ENCODE peak calls at places on chromosomes 13 and 19, in six cellular contexts. One of them, this sample, is unnamed.

GRCh38 chr13:26025771-26026170 is 26.0 kb downstream of the SHISA2 start:
- DNase-seq in AG10803: no peak
- DNase-seq in IMR-90: no peak
- DNase-seq in T-cell: no peak
- DNase-seq in stimulated activated CD4-positive, alpha-beta T cell treated with anti-CD3 and anti-CD28 coated beads, Interleukin-4, amount 100 ng/mL, for 1 hour: no peak
- DNase-seq in dermis microvascular lymphatic vessel endothelial cell: no peak
- DNase-seq in this sample: no peak

GRCh38 chr19:47036233-47036651 is 12.2 kb downstream of the TMEM160 start:
- DNase-seq in IMR-90: no peak
- DNase-seq in T-cell: no peak
- DNase-seq in dermis microvascular lymphatic vessel endothelial cell: no peak
- DNase-seq in stimulated activated CD4-positive, alpha-beta T cell treated with anti-CD3 and anti-CD28 coated beads, Interleukin-4, amount 100 ng/mL, for 1 hour: no peak
- DNase-seq in AG10803: peak; percentile 16
- DNase-seq in this sample: no peak

GRCh38 chr13:26228080-26228479 is 6.0 kb upstream of the RNF6 start:
- DNase-seq in dermis microvascular lymphatic vessel endothelial cell: no peak
- DNase-seq in IMR-90: no peak
- DNase-seq in AG10803: no peak
- DNase-seq in stimulated activated CD4-positive, alpha-beta T cell treated with anti-CD3 and anti-CD28 coated beads, Interleukin-4, amount 100 ng/mL, for 1 hour: no peak
- DNase-seq in T-cell: no peak
- DNase-seq in this sample: peak; percentile 31

GRCh38 chr19:58581227-58582141 is 8.3 kb upstream of the MZF1 start:
- DNase-seq in dermis microvascular lymphatic vessel endothelial cell: peak; percentile 73
- DNase-seq in IMR-90: peak; percentile 91
- DNase-seq in AG10803: peak; percentile 92
- DNase-seq in stimulated activated CD4-positive, alpha-beta T cell treated with anti-CD3 and anti-CD28 coated beads, Interleukin-4, amount 100 ng/mL, for 1 hour: peak; percentile 90
- DNase-seq in T-cell: peak; percentile 85
- DNase-seq in this sample: peak; percentile 88

GRCh38 chr19:47503823-47504145 is 11.1 kb downstream of the NAPA start:
- DNase-seq in IMR-90: no peak
- DNase-seq in AG10803: no peak
- DNase-seq in dermis microvascular lymphatic vessel endothelial cell: no peak
- DNase-seq in stimulated activated CD4-positive, alpha-beta T cell treated with anti-CD3 and anti-CD28 coated beads, Interleukin-4, amount 100 ng/mL, for 1 hour: no peak
- DNase-seq in T-cell: no peak
- DNase-seq in this sample: no peak

GRCh38 chr19:18966304-18966703 is 25.3 kb upstream of the HOMER3 start:
- DNase-seq in T-cell: no peak
- DNase-seq in dermis microvascular lymphatic vessel endothelial cell: no peak
- DNase-seq in AG10803: no peak
- DNase-seq in stimulated activated CD4-positive, alpha-beta T cell treated with anti-CD3 and anti-CD28 coated beads, Interleukin-4, amount 100 ng/mL, for 1 hour: no peak
- DNase-seq in IMR-90: no peak
- DNase-seq in this sample: no peak

GRCh38 chr13:66180806-66181205 is 1049.3 kb downstream of the PCDH9 start:
- DNase-seq in stimulated activated CD4-positive, alpha-beta T cell treated with anti-CD3 and anti-CD28 coated beads, Interleukin-4, amount 100 ng/mL, for 1 hour: no peak
- DNase-seq in dermis microvascular lymphatic vessel endothelial cell: no peak
- DNase-seq in AG10803: no peak
- DNase-seq in T-cell: no peak
- DNase-seq in IMR-90: no peak
- DNase-seq in this sample: no peak

GRCh38 chr19:34171539-34171876 is 796 bp upstream of the LSM14A start:
- DNase-seq in IMR-90: peak; percentile 93
- DNase-seq in dermis microvascular lymphatic vessel endothelial cell: no peak
- DNase-seq in AG10803: peak; percentile 77
- DNase-seq in T-cell: no peak
- DNase-seq in stimulated activated CD4-positive, alpha-beta T cell treated with anti-CD3 and anti-CD28 coated beads, Interleukin-4, amount 100 ng/mL, for 1 hour: peak; percentile 46
- DNase-seq in this sample: peak; percentile 8

GRCh38 chr19:35476149-35476548 is 14.1 kb downstream of the KRTDAP start:
- DNase-seq in IMR-90: no peak
- DNase-seq in dermis microvascular lymphatic vessel endothelial cell: no peak
- DNase-seq in T-cell: no peak
- DNase-seq in AG10803: no peak
- DNase-seq in stimulated activated CD4-positive, alpha-beta T cell treated with anti-CD3 and anti-CD28 coated beads, Interleukin-4, amount 100 ng/mL, for 1 hour: no peak
- DNase-seq in this sample: no peak

GRCh38 chr13:82688400-82688999 is 1193.8 kb downstream of the SLITRK1 start:
- DNase-seq in IMR-90: peak; percentile 2
- DNase-seq in T-cell: no peak
- DNase-seq in dermis microvascular lymphatic vessel endothelial cell: no peak
- DNase-seq in stimulated activated CD4-positive, alpha-beta T cell treated with anti-CD3 and anti-CD28 coated beads, Interleukin-4, amount 100 ng/mL, for 1 hour: no peak
- DNase-seq in AG10803: no peak
- DNase-seq in this sample: no peak

GRCh38 chr13:50543767-50544166 is 299.7 kb downstream of the DLEU7 start:
- DNase-seq in T-cell: no peak
- DNase-seq in IMR-90: peak; percentile 91
- DNase-seq in dermis microvascular lymphatic vessel endothelial cell: no peak
- DNase-seq in stimulated activated CD4-positive, alpha-beta T cell treated with anti-CD3 and anti-CD28 coated beads, Interleukin-4, amount 100 ng/mL, for 1 hour: no peak
- DNase-seq in AG10803: peak; percentile 77
- DNase-seq in this sample: peak; percentile 36

GRCh38 chr13:41267106-41267505 is 3.7 kb upstream of the MTRF1 start:
- DNase-seq in AG10803: peak; percentile 25
- DNase-seq in T-cell: no peak
- DNase-seq in dermis microvascular lymphatic vessel endothelial cell: no peak
- DNase-seq in IMR-90: peak; percentile 18
- DNase-seq in stimulated activated CD4-positive, alpha-beta T cell treated with anti-CD3 and anti-CD28 coated beads, Interleukin-4, amount 100 ng/mL, for 1 hour: no peak
- DNase-seq in this sample: no peak

GRCh38 chr19:8607386-8607785 is 3.1 kb downstream of the ADAMTS10 start:
- DNase-seq in stimulated activated CD4-positive, alpha-beta T cell treated with anti-CD3 and anti-CD28 coated beads, Interleukin-4, amount 100 ng/mL, for 1 hour: no peak
- DNase-seq in AG10803: peak; percentile 75
- DNase-seq in IMR-90: peak; percentile 23
- DNase-seq in dermis microvascular lymphatic vessel endothelial cell: no peak
- DNase-seq in T-cell: no peak
- DNase-seq in this sample: peak; percentile 20

GRCh38 chr13:24192036-24192810 is 31.7 kb downstream of the SPATA13 start:
- DNase-seq in stimulated activated CD4-positive, alpha-beta T cell treated with anti-CD3 and anti-CD28 coated beads, Interleukin-4, amount 100 ng/mL, for 1 hour: no peak
- DNase-seq in AG10803: no peak
- DNase-seq in dermis microvascular lymphatic vessel endothelial cell: no peak
- DNase-seq in IMR-90: no peak
- DNase-seq in T-cell: no peak
- DNase-seq in this sample: no peak

GRCh38 chr13:50124536-50125305 is 109.5 kb downstream of the KCNRG start:
- DNase-seq in AG10803: peak; percentile 46
- DNase-seq in T-cell: peak; percentile 96
- DNase-seq in dermis microvascular lymphatic vessel endothelial cell: peak; percentile 24
- DNase-seq in stimulated activated CD4-positive, alpha-beta T cell treated with anti-CD3 and anti-CD28 coated beads, Interleukin-4, amount 100 ng/mL, for 1 hour: peak; percentile 91
- DNase-seq in IMR-90: peak; percentile 56
- DNase-seq in this sample: no peak

GRCh38 chr19:12788682-12789097 is 2.6 kb upstream of the JUNB start:
- DNase-seq in IMR-90: peak; percentile 75
- DNase-seq in stimulated activated CD4-positive, alpha-beta T cell treated with anti-CD3 and anti-CD28 coated beads, Interleukin-4, amount 100 ng/mL, for 1 hour: peak; percentile 52
- DNase-seq in dermis microvascular lymphatic vessel endothelial cell: no peak
- DNase-seq in AG10803: peak; percentile 72
- DNase-seq in T-cell: peak; percentile 54
- DNase-seq in this sample: peak; percentile 76

GRCh38 chr19:33580645-33581037 is 41.1 kb upstream of the CHST8 start:
- DNase-seq in AG10803: no peak
- DNase-seq in stimulated activated CD4-positive, alpha-beta T cell treated with anti-CD3 and anti-CD28 coated beads, Interleukin-4, amount 100 ng/mL, for 1 hour: no peak
- DNase-seq in IMR-90: no peak
- DNase-seq in dermis microvascular lymphatic vessel endothelial cell: no peak
- DNase-seq in T-cell: no peak
- DNase-seq in this sample: peak; percentile 35

GRCh38 chr19:15331419-15332310 is 674 bp downstream of the BRD4 start:
- DNase-seq in stimulated activated CD4-positive, alpha-beta T cell treated with anti-CD3 and anti-CD28 coated beads, Interleukin-4, amount 100 ng/mL, for 1 hour: peak; percentile 69
- DNase-seq in dermis microvascular lymphatic vessel endothelial cell: no peak
- DNase-seq in T-cell: peak; percentile 53
- DNase-seq in IMR-90: no peak
- DNase-seq in AG10803: peak; percentile 39
- DNase-seq in this sample: peak; percentile 23

GRCh38 chr13:97781891-97782305 is 171.6 kb upstream of the IPO5 start:
- DNase-seq in dermis microvascular lymphatic vessel endothelial cell: no peak
- DNase-seq in AG10803: no peak
- DNase-seq in IMR-90: no peak
- DNase-seq in T-cell: no peak
- DNase-seq in stimulated activated CD4-positive, alpha-beta T cell treated with anti-CD3 and anti-CD28 coated beads, Interleukin-4, amount 100 ng/mL, for 1 hour: no peak
- DNase-seq in this sample: no peak

GRCh38 chr19:38678891-38679494 is 31.5 kb downstream of the ACTN4 start:
- DNase-seq in dermis microvascular lymphatic vessel endothelial cell: no peak
- DNase-seq in IMR-90: no peak
- DNase-seq in stimulated activated CD4-positive, alpha-beta T cell treated with anti-CD3 and anti-CD28 coated beads, Interleukin-4, amount 100 ng/mL, for 1 hour: no peak
- DNase-seq in AG10803: no peak
- DNase-seq in T-cell: no peak
- DNase-seq in this sample: no peak

GRCh38 chr13:66774046-66774445 is 456.1 kb downstream of the PCDH9 start:
- DNase-seq in dermis microvascular lymphatic vessel endothelial cell: no peak
- DNase-seq in IMR-90: no peak
- DNase-seq in T-cell: no peak
- DNase-seq in stimulated activated CD4-positive, alpha-beta T cell treated with anti-CD3 and anti-CD28 coated beads, Interleukin-4, amount 100 ng/mL, for 1 hour: no peak
- DNase-seq in AG10803: no peak
- DNase-seq in this sample: no peak

This sample was measured in Ammon's horn.